ENCODE peak calls at places on chromosomes 1 and 21, in six cellular contexts. Q is activated CD8-positive, alpha-beta memory T cell treated with anti-CD3 and anti-CD28 coated beads for 24 hours; C is stimulated activated CD4-positive, alpha-beta T cell treated with anti-CD3 and anti-CD28 coated beads, Interleukin-4, amount 100 ng/mL, for 4 hours; Z is mucosa of descending colon; K is NCI-H510A treated with DMSO at 0.1 percent for 48 hours; V is WTC11. A is an unnamed sample.

GRCh38 chr1:219782311-219782710 is 146.0 kb downstream of the SLC30A10 start:
- DNase-seq in K (no peak), Z (no peak), Q (no peak), V (no peak), C (no peak), A (no peak)

GRCh38 chr1:231600461-231600976 is 26.1 kb upstream of the DISC1 start:
- DNase-seq in C (no peak), V (no peak), Q (no peak), Z (no peak), K (no peak), A (no peak)

GRCh38 chr1:2956571-2956970 is 64.7 kb upstream of the ACTRT2 start:
- DNase-seq in Q (no peak), C (no peak), V (no peak), K (no peak), Z (no peak), A (no peak)

GRCh38 chr21:27362249-27362648 is 395.4 kb upstream of the ADAMTS5 start:
- DNase-seq in C (no peak), V (no peak), K (no peak), Z (no peak), Q (no peak), A (no peak)

GRCh38 chr1:58911841-58912553 is 128.2 kb upstream of the JUN start:
- DNase-seq in K (no peak), Z (no peak), Q (no peak), C (no peak), V (no peak), A (no peak)

GRCh38 chr21:44419679-44420078 is 35.6 kb upstream of the LRRC3 start:
- DNase-seq in C (no peak), Z (no peak), Q (no peak), K (no peak), V (no peak), A (no peak)

GRCh38 chr1:208253177-208253576 is 9.0 kb upstream of the PLXNA2 start:
- DNase-seq in Q (no peak), C (no peak), V (no peak), K (no peak), Z (no peak), A (no peak)

GRCh38 chr1:23522244-23523013 is 8.6 kb downstream of the E2F2 start:
- DNase-seq in C (no peak), V (no peak), Q (no peak), K (no peak), Z (no peak), A (no peak)

GRCh38 chr1:54335396-54336056 is 70.7 kb downstream of the SSBP3 start:
- DNase-seq in C (no peak), K (no peak), Z (no peak), Q (no peak), V (no peak), A (no peak)

GRCh38 chr21:41868062-41868710 is 11.0 kb downstream of the PRDM15 start:
- DNase-seq in Q (no peak), Z (no peak), V (no peak), K (no peak), C (no peak), A (no peak)

GRCh38 chr1:21325231-21325718 is 35.0 kb upstream of the ECE1 start:
- DNase-seq in K (no peak), Q (peak), Z (peak), V (no peak), C (no peak), A (no peak)

GRCh38 chr1:225454067-225454618 is 26.3 kb upstream of the LBR start:
- DNase-seq in Q (no peak), V (no peak), K (peak), Z (no peak), C (no peak), A (no peak)

GRCh38 chr1:77350012-77350411 is 68.2 kb downstream of the AK5 start:
- DNase-seq in Z (no peak), C (no peak), Q (no peak), V (no peak), K (no peak), A (no peak)

GRCh38 chr1:98817830-98818229 is 156.3 kb downstream of the SNX7 start:
- DNase-seq in V (no peak), C (no peak), K (no peak), Q (no peak), Z (no peak), A (no peak)

GRCh38 chr1:75134939-75135828 is 996 bp downstream of the LHX8 start:
- DNase-seq in C (no peak), Z (no peak), K (peak), V (peak), Q (no peak), A (no peak)

GRCh38 chr1:169119405-169119804 is 12.9 kb downstream of the ATP1B1 start:
- DNase-seq in Q (no peak), K (no peak), Z (no peak), C (no peak), V (no peak), A (no peak)

GRCh38 chr1:114586513-114587047 is 5.2 kb upstream of the BCAS2 start:
- DNase-seq in K (no peak), V (no peak), Q (no peak), C (no peak), Z (no peak), A (no peak)

GRCh38 chr1:241423541-241424479 is 66.8 kb upstream of the RGS7 start:
- DNase-seq in Z (peak), K (peak), Q (peak), V (peak), C (no peak), A (peak)

GRCh38 chr1:211697356-211697755 is 21.9 kb upstream of the NEK2 start:
- DNase-seq in C (no peak), K (no peak), Q (no peak), Z (no peak), V (no peak), A (no peak)

GRCh38 chr21:26846036-26846931 is 1.1 kb upstream of the ADAMTS1 start:
- DNase-seq in Z (peak), K (no peak), V (peak), C (no peak), Q (no peak), A (no peak)

GRCh38 chr1:174174461-174175329 is 15.4 kb downstream of the RABGAP1L start:
- DNase-seq in Z (no peak), V (no peak), Q (no peak), K (no peak), C (no peak), A (peak)

GRCh38 chr1:7389786-7390603 is 381.1 kb upstream of the VAMP3 start:
- DNase-seq in Q (peak), V (no peak), K (no peak), C (no peak), Z (no peak), A (no peak)